ENCODE peak calls at places on chromosomes 13 and 19, in eight cellular contexts. Q is CD8-positive, alpha-beta T cell; B is fibroblast of lung; S is K562; P is aorta; Y is tibial artery; K is Peyer's patch; I is coronary artery. J is an unnamed sample.

GRCh38 chr19:44723952-44724319 is 24.6 kb upstream of the BCL3 start:
- DNase-seq in Q (peak), B (peak), S (peak), P (peak), Y (peak), K (peak), I (peak), J (peak)

GRCh38 chr19:14487370-14488125 is 8.4 kb downstream of the GIPC1 start:
- DNase-seq in Q (no peak), B (no peak), S (no peak), P (no peak), Y (no peak), K (no peak), I (no peak), J (no peak)

GRCh38 chr13:78609464-78610205 is 6.3 kb upstream of the POU4F1 start:
- DNase-seq in Q (no peak), B (peak), S (no peak), P (no peak), Y (no peak), K (no peak), I (no peak), J (no peak)

GRCh38 chr13:67416047-67416925 is 186.2 kb upstream of the PCDH9 start:
- DNase-seq in Q (no peak), B (peak), S (no peak), P (no peak), Y (no peak), K (no peak), I (no peak), J (no peak)

GRCh38 chr19:708154-709141 is at the start of gene PALM:
- DNase-seq in Q (no peak), B (no peak), S (peak), P (no peak), Y (no peak), K (no peak), I (no peak), J (peak)

GRCh38 chr13:47521895-47522487 is 479.1 kb downstream of the SUCLA2 start:
- DNase-seq in Q (no peak), B (peak), S (no peak), P (no peak), Y (no peak), K (no peak), I (no peak), J (no peak)

GRCh38 chr19:20787766-20788165 is 11.7 kb downstream of the ZNF66 start:
- DNase-seq in Q (no peak), B (no peak), S (no peak), P (no peak), Y (no peak), K (no peak), I (no peak), J (no peak)

GRCh38 chr19:15280048-15280725 is 47.9 kb upstream of the EPHX3 start:
- DNase-seq in Q (no peak), B (peak), S (no peak), P (no peak), Y (no peak), K (no peak), I (peak), J (no peak)

GRCh38 chr19:1244693-1245451 is 3.3 kb downstream of the ATP5F1D start:
- DNase-seq in Q (no peak), B (no peak), S (no peak), P (peak), Y (no peak), K (peak), I (no peak), J (peak)

GRCh38 chr19:12872941-12873890 is 8.0 kb downstream of the DNASE2 start:
- DNase-seq in Q (no peak), B (peak), S (peak), P (peak), Y (peak), K (peak), I (no peak), J (peak)

GRCh38 chr13:49711218-49711863 is 20.1 kb upstream of the EBPL start:
- DNase-seq in Q (no peak), B (peak), S (no peak), P (no peak), Y (no peak), K (no peak), I (no peak), J (no peak)

GRCh38 chr19:811511-812048 is 10.2 kb downstream of the PLPPR3 start:
- DNase-seq in Q (no peak), B (no peak), S (peak), P (no peak), Y (no peak), K (no peak), I (no peak), J (no peak)

GRCh38 chr19:10726268-10726667 is 8.4 kb downstream of the DNM2 start:
- DNase-seq in Q (no peak), B (no peak), S (no peak), P (no peak), Y (no peak), K (no peak), I (no peak), J (no peak)

GRCh38 chr19:39846678-39847486 is 703 bp upstream of the FBL start:
- DNase-seq in Q (no peak), B (no peak), S (peak), P (no peak), Y (no peak), K (no peak), I (no peak), J (no peak)

GRCh38 chr13:46756977-46757376 is 40.0 kb downstream of the ESD start:
- DNase-seq in Q (no peak), B (peak), S (no peak), P (no peak), Y (no peak), K (no peak), I (no peak), J (no peak)

GRCh38 chr19:3531716-3532115 is 7.3 kb upstream of the TEKTIP1 start:
- DNase-seq in Q (no peak), B (no peak), S (no peak), P (no peak), Y (no peak), K (no peak), I (no peak), J (no peak)

GRCh38 chr19:18279516-18280246 is 1.7 kb downstream of the JUND start:
- DNase-seq in Q (peak), B (peak), S (peak), P (peak), Y (peak), K (peak), I (peak), J (peak)

GRCh38 chr19:45782162-45782623 is at the start of gene DMPK:
- DNase-seq in Q (no peak), B (no peak), S (no peak), P (peak), Y (peak), K (no peak), I (no peak), J (peak)

GRCh38 chr13:94968040-94968756 is 255.9 kb upstream of the SOX21 start:
- DNase-seq in Q (no peak), B (peak), S (no peak), P (no peak), Y (no peak), K (no peak), I (no peak), J (peak)

GRCh38 chr13:99993660-99994455 is 12.3 kb downstream of the ZIC2 start:
- DNase-seq in Q (no peak), B (no peak), S (no peak), P (no peak), Y (no peak), K (no peak), I (no peak), J (no peak)

GRCh38 chr19:42176990-42177685 is 40.3 kb downstream of the DEDD2 start:
- DNase-seq in Q (peak), B (peak), S (peak), P (peak), Y (peak), K (peak), I (peak), J (peak)

GRCh38 chr13:33249066-33249465 is 36.5 kb downstream of the STARD13 start:
- DNase-seq in Q (no peak), B (no peak), S (no peak), P (no peak), Y (no peak), K (no peak), I (no peak), J (no peak)

GRCh38 chr13:28983661-28984060 is 163.5 kb downstream of the MTUS2 start:
- DNase-seq in Q (no peak), B (no peak), S (no peak), P (no peak), Y (no peak), K (peak), I (no peak), J (no peak)

GRCh38 chr19:41427647-41428480 is 690 bp upstream of the B3GNT8 start:
- DNase-seq in Q (peak), B (peak), S (peak), P (no peak), Y (peak), K (peak), I (peak), J (no peak)

GRCh38 chr19:8601796-8602195 is 8.7 kb downstream of the ADAMTS10 start:
- DNase-seq in Q (no peak), B (no peak), S (no peak), P (no peak), Y (no peak), K (no peak), I (no peak), J (no peak)

GRCh38 chr19:4991996-4992698 is 23.2 kb downstream of the KDM4B start:
- DNase-seq in Q (no peak), B (no peak), S (no peak), P (no peak), Y (no peak), K (no peak), I (no peak), J (no peak)

GRCh38 chr13:111322916-111323331 is 2.5 kb downstream of the TEX29 start:
- DNase-seq in Q (no peak), B (no peak), S (no peak), P (peak), Y (peak), K (peak), I (no peak), J (no peak)

GRCh38 chr19:50329146-50329925 is at the start of gene KCNC3:
- DNase-seq in Q (peak), B (peak), S (peak), P (peak), Y (peak), K (peak), I (peak), J (peak)
- H3K4me3 ChIP-seq in Q (no peak), B (no peak), S (peak), P (peak), Y (peak), K (peak), I (peak), J (peak)

GRCh38 chr13:31043891-31044657 is 111.6 kb downstream of the TEX26 start:
- DNase-seq in Q (peak), B (peak), S (peak), P (peak), Y (peak), K (peak), I (peak), J (peak)

GRCh38 chr13:31044658-31045620 is 112.5 kb downstream of the TEX26 start:
- DNase-seq in Q (no peak), B (no peak), S (no peak), P (no peak), Y (no peak), K (peak), I (no peak), J (no peak)

GRCh38 chr13:31046711-31047279 is 114.3 kb downstream of the TEX26 start:
- DNase-seq in Q (no peak), B (peak), S (no peak), P (no peak), Y (no peak), K (peak), I (no peak), J (peak)

GRCh38 chr13:31048521-31048920 is 113.2 kb downstream of the HSPH1 start:
- DNase-seq in Q (no peak), B (no peak), S (no peak), P (no peak), Y (no peak), K (peak), I (no peak), J (no peak)

GRCh38 chr13:31045621-31046081 is 113.2 kb downstream of the TEX26 start:
- DNase-seq in Q (peak), B (peak), S (peak), P (peak), Y (peak), K (peak), I (peak), J (no peak)
- H3K4me3 ChIP-seq in Q (no peak), B (no peak), S (no peak), P (no peak), Y (no peak), K (no peak), I (no peak), J (no peak)

GRCh38 chr13:96984061-96984508 is 10.2 kb downstream of the OXGR1 start:
- DNase-seq in Q (no peak), B (no peak), S (no peak), P (no peak), Y (no peak), K (peak), I (no peak), J (no peak)
- H3K4me3 ChIP-seq in Q (no peak), B (no peak), S (no peak), P (no peak), Y (no peak), K (no peak), I (peak), J (no peak)

DNA sequence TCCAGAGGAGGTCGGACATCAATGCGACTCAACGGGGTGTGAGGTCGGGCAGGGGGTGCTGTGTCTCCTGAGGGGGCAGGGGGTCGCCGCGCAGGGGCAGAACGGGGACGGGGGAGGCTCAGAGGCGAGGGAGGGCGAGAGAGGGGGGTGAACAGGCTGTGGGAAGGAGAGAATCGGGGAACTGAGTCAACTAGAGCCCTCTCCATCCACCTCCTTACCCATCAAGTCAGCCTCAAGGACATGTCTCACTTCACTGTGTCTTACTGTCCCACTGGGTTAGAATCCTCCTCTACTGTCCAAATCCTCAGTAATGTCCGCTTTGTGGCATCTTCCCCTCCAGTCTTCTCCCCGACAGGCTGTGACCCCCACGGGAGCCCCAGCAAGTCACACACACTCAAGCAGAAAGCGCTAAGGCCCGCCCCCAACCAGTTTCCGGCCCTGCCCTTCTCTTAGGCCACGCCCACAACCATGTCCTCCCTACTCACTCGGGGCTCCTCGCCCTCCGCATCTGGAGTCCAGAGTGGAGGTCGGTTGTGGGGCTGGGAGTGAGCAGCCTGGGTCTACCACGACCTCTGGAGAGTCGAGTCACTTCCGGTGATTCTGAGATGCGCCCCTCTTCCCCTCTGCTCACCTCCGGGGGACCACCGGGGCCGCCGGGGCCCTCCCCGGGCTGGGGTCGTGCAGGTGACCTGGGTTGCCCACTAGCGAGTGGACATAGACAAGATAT is 9.3 kb downstream of the PLEKHA4 start:
- DNase-seq in Q (peak), B (no peak), S (peak), P (peak), Y (no peak), K (peak), I (no peak), J (no peak)
- H3K4me3 ChIP-seq in Q (peak), B (no peak), S (peak), P (no peak), Y (no peak), K (peak), I (no peak), J (peak)